ENCODE peak calls at places on chromosomes 3 and 15, in five cellular contexts. M is IMR-90, J is heart left ventricle, V is HCT116, O is tibial nerve. C is an unnamed sample.

GRCh38 chr3:171428892-171429291 is 31.3 kb downstream of the TNIK start:
- DNase-seq in M (no peak), J (no peak), V (no peak), O (no peak), C (no peak)

GRCh38 chr3:120033594-120033993 is 60.7 kb downstream of the GSK3B start:
- DNase-seq in M (no peak), J (no peak), V (no peak), O (no peak), C (no peak)

GRCh38 chr3:170703121-170703588 is 117.3 kb upstream of the SLC7A14 start:
- DNase-seq in M (peak), J (no peak), V (no peak), O (no peak), C (peak)

GRCh38 chr3:152056481-152056880 is 183.0 kb downstream of the SUCNR1 start:
- DNase-seq in M (no peak), J (no peak), V (no peak), O (no peak), C (no peak)

GRCh38 chr3:141499965-141500364 is 13.1 kb downstream of the RASA2 start:
- DNase-seq in M (no peak), J (no peak), V (no peak), O (no peak), C (no peak)

GRCh38 chr3:196653127-196653795 is 13.8 kb downstream of the NRROS start:
- DNase-seq in M (no peak), J (no peak), V (no peak), O (no peak), C (no peak)

GRCh38 chr3:135811597-135811996 is 153.9 kb upstream of the PPP2R3A start:
- DNase-seq in M (no peak), J (no peak), V (no peak), O (no peak), C (no peak)

GRCh38 chr3:77467702-77468407 is 428.0 kb downstream of the ROBO2 start:
- DNase-seq in M (no peak), J (peak), V (no peak), O (no peak), C (no peak)

GRCh38 chr3:157113832-157114505 is 46.0 kb downstream of the CCNL1 start:
- DNase-seq in M (no peak), J (no peak), V (no peak), O (no peak), C (no peak)

GRCh38 chr3:140344601-140345000 is 333.3 kb upstream of the TRIM42 start:
- DNase-seq in M (no peak), J (no peak), V (no peak), O (no peak), C (no peak)

GRCh38 chr15:79702621-79703020 is 194.2 kb downstream of the MTHFS start:
- DNase-seq in M (no peak), J (no peak), V (no peak), O (no peak), C (no peak)

GRCh38 chr3:143090486-143090885 is 29.1 kb upstream of the CHST2 start:
- DNase-seq in M (no peak), J (no peak), V (no peak), O (no peak), C (no peak)

GRCh38 chr3:185637388-185637787 is 51.3 kb downstream of the SENP2 start:
- DNase-seq in M (no peak), J (no peak), V (no peak), O (no peak), C (no peak)
- TF ChIP-seq POLR2A in M (no peak), J (no peak), V (no peak), O (no peak), C (no peak)

GRCh38 chr15:41622901-41623300 is 37.3 kb upstream of the MGA start:
- DNase-seq in M (no peak), J (no peak), V (no peak), O (no peak), C (no peak)

GRCh38 chr15:41627204-41627603 is 33.0 kb upstream of the MGA start:
- DNase-seq in M (no peak), J (no peak), V (no peak), O (no peak), C (no peak)

GRCh38 chr15:41620536-41621199 is 39.5 kb upstream of the MGA start:
- DNase-seq in M (no peak), J (no peak), V (no peak), O (no peak), C (peak)

DNA sequence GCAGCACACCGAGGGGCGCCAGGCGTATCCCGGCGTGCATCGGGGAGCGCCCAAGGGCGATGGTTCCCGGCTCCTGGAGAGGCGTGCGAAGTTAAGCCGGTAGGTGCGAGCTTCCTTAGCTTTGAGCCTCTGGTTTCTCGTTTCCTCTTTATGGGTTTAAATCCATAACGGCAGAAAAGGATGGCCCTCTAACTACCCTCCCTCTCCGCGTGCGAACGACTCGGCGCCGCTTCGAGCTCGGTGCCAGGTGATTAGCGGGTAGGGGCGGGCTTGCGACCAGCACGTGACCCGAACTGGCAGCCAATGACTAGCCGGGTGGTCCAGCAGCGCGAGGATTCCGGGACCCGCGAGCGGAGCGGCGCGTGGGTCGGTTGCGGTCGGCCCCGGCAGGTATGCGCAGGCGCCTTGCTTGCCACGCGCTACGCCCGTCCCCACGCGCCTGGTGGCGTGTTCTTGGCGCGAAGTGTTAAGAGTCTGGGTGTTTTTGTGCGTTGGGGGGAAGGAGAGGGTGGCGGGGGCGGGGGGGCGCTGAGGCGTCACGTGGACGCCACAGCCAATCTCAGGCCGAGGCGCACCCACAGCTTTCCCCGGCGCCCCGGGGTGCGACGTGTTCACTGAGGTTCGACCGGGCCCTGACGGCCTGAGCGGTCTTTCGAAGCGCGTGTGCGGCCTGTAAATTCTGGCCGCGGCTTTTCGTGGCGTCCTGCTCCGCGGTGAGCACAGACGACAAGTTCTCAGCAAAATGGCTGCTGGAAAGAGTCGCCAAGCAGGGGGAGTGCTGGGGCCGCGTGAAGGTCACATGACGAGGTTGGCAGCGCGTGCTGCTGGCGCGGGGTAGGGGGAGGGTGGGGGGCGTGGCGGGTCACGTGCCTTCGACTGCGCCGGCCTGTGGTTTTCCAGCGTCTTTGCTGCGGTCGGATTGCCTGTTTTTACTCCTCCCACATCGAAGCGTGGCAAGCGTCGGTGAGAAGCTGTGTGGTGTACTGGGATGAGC is 38.7 kb upstream of the MGA start:
- DNase-seq in M (peak), J (peak), V (no peak), O (peak), C (peak)
- TF ChIP-seq POLR2A in M (no peak), J (no peak), V (no peak), O (no peak), C (peak)

GRCh38 chr3:124730129-124730919 is at the start of gene UMPS:
- DNase-seq in M (peak), J (peak), V (peak), O (peak), C (peak)
- TF ChIP-seq POLR2A in M (peak), J (no peak), V (peak), O (no peak), C (peak)

GRCh38 chr15:82536409-82537350 is 3.6 kb downstream of the RPS17 start:
- DNase-seq in M (no peak), J (no peak), V (no peak), O (no peak), C (no peak)
- TF ChIP-seq POLR2A in M (no peak), J (no peak), V (no peak), O (no peak), C (no peak)

C was measured in H54.